ENCODE peak calls at places on chromosome 3, in ten cellular contexts. One of them, this sample, is unnamed.

GRCh38 chr3:141686477-141687280 is 51.4 kb upstream of the RNF7 start:
- DNase-seq in suprapubic skin: peak
- DNase-seq in transverse colon: peak
- DNase-seq in K562: no peak
- DNase-seq in sigmoid colon: peak
- DNase-seq in ovary: peak
- DNase-seq in SK-N-SH: no peak
- DNase-seq in esophagus muscularis mucosa: no peak
- DNase-seq in stomach: peak
- DNase-seq in tibial nerve: peak
- DNase-seq in this sample: no peak

GRCh38 chr3:73100734-73101550 is 39.5 kb downstream of the EBLN2 start:
- DNase-seq in SK-N-SH: peak
- DNase-seq in stomach: peak
- DNase-seq in transverse colon: peak
- DNase-seq in sigmoid colon: peak
- DNase-seq in K562: peak
- DNase-seq in suprapubic skin: peak
- DNase-seq in esophagus muscularis mucosa: peak
- DNase-seq in ovary: peak
- DNase-seq in tibial nerve: peak
- DNase-seq in this sample: no peak

GRCh38 chr3:24850245-24850644 is 355.6 kb upstream of the THRB start:
- DNase-seq in stomach: no peak
- DNase-seq in ovary: no peak
- DNase-seq in tibial nerve: no peak
- DNase-seq in sigmoid colon: no peak
- DNase-seq in K562: no peak
- DNase-seq in esophagus muscularis mucosa: no peak
- DNase-seq in SK-N-SH: no peak
- DNase-seq in transverse colon: no peak
- DNase-seq in suprapubic skin: no peak
- DNase-seq in this sample: no peak

GRCh38 chr3:123110238-123110952 is 43.6 kb downstream of the PDIA5 start:
- DNase-seq in stomach: no peak
- DNase-seq in esophagus muscularis mucosa: no peak
- DNase-seq in sigmoid colon: no peak
- DNase-seq in SK-N-SH: no peak
- DNase-seq in suprapubic skin: no peak
- DNase-seq in K562: no peak
- DNase-seq in tibial nerve: no peak
- DNase-seq in transverse colon: no peak
- DNase-seq in ovary: no peak
- DNase-seq in this sample: no peak

GRCh38 chr3:119677641-119677934 is 382 bp upstream of the COX17 start:
- DNase-seq in suprapubic skin: no peak
- DNase-seq in stomach: no peak
- DNase-seq in K562: no peak
- DNase-seq in ovary: no peak
- DNase-seq in esophagus muscularis mucosa: no peak
- DNase-seq in sigmoid colon: no peak
- DNase-seq in transverse colon: no peak
- DNase-seq in tibial nerve: no peak
- DNase-seq in SK-N-SH: no peak
- DNase-seq in this sample: no peak

GRCh38 chr3:11050666-11051323 is 58.2 kb downstream of the SLC6A1 start:
- DNase-seq in esophagus muscularis mucosa: no peak
- DNase-seq in stomach: no peak
- DNase-seq in suprapubic skin: no peak
- DNase-seq in SK-N-SH: no peak
- DNase-seq in K562: no peak
- DNase-seq in sigmoid colon: peak
- DNase-seq in tibial nerve: no peak
- DNase-seq in ovary: no peak
- DNase-seq in transverse colon: no peak
- DNase-seq in this sample: no peak

GRCh38 chr3:196712514-196713413 is 587 bp downstream of the PIGX start:
- DNase-seq in tibial nerve: peak
- DNase-seq in K562: peak
- DNase-seq in SK-N-SH: no peak
- DNase-seq in ovary: peak
- DNase-seq in suprapubic skin: peak
- DNase-seq in esophagus muscularis mucosa: no peak
- DNase-seq in stomach: peak
- DNase-seq in transverse colon: peak
- DNase-seq in sigmoid colon: peak
- DNase-seq in this sample: peak

GRCh38 chr3:196164576-196164975 is 46.6 kb downstream of the ZDHHC19 start:
- DNase-seq in esophagus muscularis mucosa: no peak
- DNase-seq in tibial nerve: no peak
- DNase-seq in stomach: no peak
- DNase-seq in sigmoid colon: no peak
- DNase-seq in ovary: no peak
- DNase-seq in transverse colon: no peak
- DNase-seq in suprapubic skin: no peak
- DNase-seq in SK-N-SH: no peak
- DNase-seq in K562: no peak
- DNase-seq in this sample: no peak

GRCh38 chr3:50627407-50628051 is 10.6 kb downstream of the MAPKAPK3 start:
- DNase-seq in transverse colon: no peak
- DNase-seq in ovary: no peak
- DNase-seq in stomach: peak
- DNase-seq in tibial nerve: no peak
- DNase-seq in SK-N-SH: peak
- DNase-seq in esophagus muscularis mucosa: no peak
- DNase-seq in suprapubic skin: no peak
- DNase-seq in sigmoid colon: no peak
- DNase-seq in K562: no peak
- DNase-seq in this sample: peak

GRCh38 chr3:197722734-197723133 is 14.0 kb downstream of the RUBCN start:
- DNase-seq in transverse colon: no peak
- DNase-seq in sigmoid colon: no peak
- DNase-seq in suprapubic skin: no peak
- DNase-seq in esophagus muscularis mucosa: no peak
- DNase-seq in stomach: no peak
- DNase-seq in SK-N-SH: no peak
- DNase-seq in tibial nerve: no peak
- DNase-seq in K562: no peak
- DNase-seq in ovary: no peak
- DNase-seq in this sample: no peak

GRCh38 chr3:166190360-166190759 is 353.1 kb upstream of the BCHE start:
- DNase-seq in suprapubic skin: no peak
- DNase-seq in stomach: no peak
- DNase-seq in transverse colon: no peak
- DNase-seq in esophagus muscularis mucosa: no peak
- DNase-seq in tibial nerve: no peak
- DNase-seq in SK-N-SH: no peak
- DNase-seq in sigmoid colon: no peak
- DNase-seq in ovary: no peak
- DNase-seq in K562: no peak
- DNase-seq in this sample: no peak

GRCh38 chr3:76021376-76021775 is 236.0 kb upstream of the ZNF717 start:
- DNase-seq in esophagus muscularis mucosa: no peak
- DNase-seq in suprapubic skin: no peak
- DNase-seq in K562: no peak
- DNase-seq in tibial nerve: no peak
- DNase-seq in sigmoid colon: no peak
- DNase-seq in SK-N-SH: no peak
- DNase-seq in ovary: no peak
- DNase-seq in transverse colon: no peak
- DNase-seq in stomach: no peak
- DNase-seq in this sample: no peak

GRCh38 chr3:123028233-123028828 is 768 bp upstream of the SEMA5B start:
- DNase-seq in transverse colon: peak
- DNase-seq in K562: peak
- DNase-seq in esophagus muscularis mucosa: no peak
- DNase-seq in SK-N-SH: peak
- DNase-seq in ovary: peak
- DNase-seq in suprapubic skin: no peak
- DNase-seq in sigmoid colon: peak
- DNase-seq in tibial nerve: peak
- DNase-seq in stomach: no peak
- DNase-seq in this sample: no peak

GRCh38 chr3:23174426-23175039 is 28.6 kb upstream of the UBE2E2 start:
- DNase-seq in esophagus muscularis mucosa: no peak
- DNase-seq in transverse colon: no peak
- DNase-seq in SK-N-SH: peak
- DNase-seq in sigmoid colon: no peak
- DNase-seq in K562: no peak
- DNase-seq in ovary: peak
- DNase-seq in stomach: no peak
- DNase-seq in suprapubic skin: no peak
- DNase-seq in tibial nerve: no peak
- DNase-seq in this sample: no peak

GRCh38 chr3:195001961-195002861 is 268.7 kb downstream of the XXYLT1 start:
- DNase-seq in K562: peak
- DNase-seq in stomach: peak
- DNase-seq in esophagus muscularis mucosa: no peak
- DNase-seq in SK-N-SH: peak
- DNase-seq in sigmoid colon: no peak
- DNase-seq in tibial nerve: no peak
- DNase-seq in suprapubic skin: no peak
- DNase-seq in ovary: no peak
- DNase-seq in transverse colon: peak
- DNase-seq in this sample: no peak

GRCh38 chr3:195005251-195005620 is 265.7 kb downstream of the XXYLT1 start:
- DNase-seq in tibial nerve: no peak
- DNase-seq in ovary: no peak
- DNase-seq in esophagus muscularis mucosa: no peak
- DNase-seq in suprapubic skin: no peak
- DNase-seq in transverse colon: no peak
- DNase-seq in stomach: no peak
- DNase-seq in sigmoid colon: no peak
- DNase-seq in K562: no peak
- DNase-seq in SK-N-SH: no peak
- DNase-seq in this sample: no peak

GRCh38 chr3:195004512-195005250 is 266.3 kb downstream of the XXYLT1 start:
- DNase-seq in sigmoid colon: no peak
- DNase-seq in K562: no peak
- DNase-seq in SK-N-SH: no peak
- DNase-seq in ovary: no peak
- DNase-seq in suprapubic skin: no peak
- DNase-seq in esophagus muscularis mucosa: no peak
- DNase-seq in transverse colon: no peak
- DNase-seq in tibial nerve: no peak
- DNase-seq in stomach: no peak
- DNase-seq in this sample: no peak

GRCh38 chr3:195003893-195004289 is 267.1 kb downstream of the XXYLT1 start:
- DNase-seq in esophagus muscularis mucosa: no peak
- DNase-seq in stomach: no peak
- DNase-seq in SK-N-SH: no peak
- DNase-seq in ovary: no peak
- DNase-seq in K562: no peak
- DNase-seq in suprapubic skin: no peak
- DNase-seq in tibial nerve: no peak
- DNase-seq in transverse colon: no peak
- DNase-seq in sigmoid colon: no peak
- DNase-seq in this sample: no peak

GRCh38 chr3:195003006-195003892 is 267.7 kb downstream of the XXYLT1 start:
- DNase-seq in K562: no peak
- DNase-seq in tibial nerve: peak
- DNase-seq in sigmoid colon: peak
- DNase-seq in esophagus muscularis mucosa: peak
- DNase-seq in SK-N-SH: no peak
- DNase-seq in suprapubic skin: peak
- DNase-seq in ovary: no peak
- DNase-seq in transverse colon: peak
- DNase-seq in stomach: no peak
- DNase-seq in this sample: peak
- TF ChIP-seq EP300 in K562: no peak
- TF ChIP-seq EP300 in tibial nerve: peak
- TF ChIP-seq EP300 in sigmoid colon: no peak
- TF ChIP-seq EP300 in esophagus muscularis mucosa: no peak
- TF ChIP-seq EP300 in SK-N-SH: no peak
- TF ChIP-seq EP300 in suprapubic skin: no peak
- TF ChIP-seq EP300 in ovary: no peak
- TF ChIP-seq EP300 in transverse colon: no peak
- TF ChIP-seq EP300 in stomach: no peak
- TF ChIP-seq EP300 in this sample: no peak

GRCh38 chr3:65597225-65597951 is 441.3 kb downstream of the MAGI1 start:
- DNase-seq in K562: no peak
- DNase-seq in SK-N-SH: peak
- DNase-seq in sigmoid colon: peak
- DNase-seq in esophagus muscularis mucosa: no peak
- DNase-seq in tibial nerve: no peak
- DNase-seq in ovary: no peak
- DNase-seq in stomach: peak
- DNase-seq in transverse colon: peak
- DNase-seq in suprapubic skin: no peak
- DNase-seq in this sample: no peak
- H3K27ac ChIP-seq in K562: no peak
- H3K27ac ChIP-seq in SK-N-SH: peak
- H3K27ac ChIP-seq in sigmoid colon: peak
- H3K27ac ChIP-seq in esophagus muscularis mucosa: no peak
- H3K27ac ChIP-seq in tibial nerve: peak
- H3K27ac ChIP-seq in ovary: no peak
- H3K27ac ChIP-seq in stomach: no peak
- H3K27ac ChIP-seq in transverse colon: no peak
- H3K27ac ChIP-seq in suprapubic skin: no peak
- H3K27ac ChIP-seq in this sample: no peak

DNA sequence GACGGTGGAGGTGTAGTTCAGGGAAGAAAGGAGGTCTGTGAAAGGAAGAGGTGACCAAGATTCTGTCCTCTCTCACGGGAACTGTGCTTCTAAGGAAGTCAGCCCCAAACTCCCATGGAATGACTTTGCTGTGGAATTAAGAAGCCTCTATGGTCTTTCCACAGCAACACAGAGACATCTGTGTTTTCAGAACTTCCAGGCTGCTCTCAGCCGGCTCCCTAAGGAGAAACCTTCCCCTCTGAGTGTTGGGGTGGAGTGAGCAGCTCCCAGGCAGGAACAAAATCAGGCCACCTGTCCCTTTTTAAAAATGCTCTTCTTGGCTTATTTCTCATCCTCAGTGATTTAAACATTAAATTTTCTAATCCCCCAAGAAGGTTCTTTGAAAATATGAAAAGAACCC is 53.3 kb upstream of the SNRK start:
- DNase-seq in sigmoid colon: no peak
- DNase-seq in stomach: no peak
- DNase-seq in esophagus muscularis mucosa: peak
- DNase-seq in tibial nerve: no peak
- DNase-seq in SK-N-SH: no peak
- DNase-seq in suprapubic skin: no peak
- DNase-seq in K562: no peak
- DNase-seq in ovary: no peak
- DNase-seq in transverse colon: no peak
- DNase-seq in this sample: no peak
- TF ChIP-seq EP300 in sigmoid colon: no peak
- TF ChIP-seq EP300 in stomach: no peak
- TF ChIP-seq EP300 in esophagus muscularis mucosa: no peak
- TF ChIP-seq EP300 in tibial nerve: no peak
- TF ChIP-seq EP300 in SK-N-SH: no peak
- TF ChIP-seq EP300 in suprapubic skin: no peak
- TF ChIP-seq EP300 in K562: no peak
- TF ChIP-seq EP300 in ovary: no peak
- TF ChIP-seq EP300 in transverse colon: no peak
- TF ChIP-seq EP300 in this sample: no peak

DNA sequence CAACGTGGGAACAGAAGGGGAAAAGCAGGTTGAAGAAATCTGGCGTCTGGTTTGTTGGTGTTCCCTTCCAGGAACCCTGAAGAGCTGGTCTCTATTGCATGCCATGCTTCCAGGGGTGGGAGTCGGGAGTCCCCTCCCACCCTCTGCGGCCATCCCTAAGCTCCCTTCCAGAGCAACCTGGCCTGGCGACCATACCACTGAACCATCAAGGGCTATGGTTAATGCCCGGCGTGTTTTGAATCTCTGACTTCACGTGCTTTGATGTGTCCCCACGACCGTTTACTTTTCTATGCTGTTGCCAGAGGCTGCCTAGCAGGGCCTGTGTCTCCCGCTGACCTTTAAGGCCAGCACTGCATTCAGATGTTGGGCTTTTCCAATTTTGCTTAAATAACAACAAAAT is 696 bp upstream of the SNRK start:
- DNase-seq in tibial nerve: no peak
- DNase-seq in SK-N-SH: peak
- DNase-seq in suprapubic skin: no peak
- DNase-seq in esophagus muscularis mucosa: no peak
- DNase-seq in stomach: no peak
- DNase-seq in sigmoid colon: no peak
- DNase-seq in K562: no peak
- DNase-seq in transverse colon: no peak
- DNase-seq in ovary: peak
- DNase-seq in this sample: no peak
- H3K27ac ChIP-seq in tibial nerve: peak
- H3K27ac ChIP-seq in SK-N-SH: peak
- H3K27ac ChIP-seq in suprapubic skin: peak
- H3K27ac ChIP-seq in esophagus muscularis mucosa: peak
- H3K27ac ChIP-seq in stomach: peak
- H3K27ac ChIP-seq in sigmoid colon: peak
- H3K27ac ChIP-seq in K562: no peak
- H3K27ac ChIP-seq in transverse colon: peak
- H3K27ac ChIP-seq in ovary: peak
- H3K27ac ChIP-seq in this sample: peak